ENCODE peak calls at places on chromosomes 16 and 17, in seven cellular contexts. N, Q, L, D, W, X and A are unnamed samples.

GRCh38 chr16:72189865-72190371 is 18.0 kb upstream of the PMFBP1 start:
- DNase-seq in N (peak; percentile 91), Q (no peak), L (peak; percentile 58), D (peak; percentile 6), W (no peak), X (peak; percentile 67), A (peak; percentile 85)

GRCh38 chr17:82497483-82498405 is 21.8 kb upstream of the FOXK2 start:
- DNase-seq in N (peak; percentile 46), Q (peak; percentile 44), L (peak; percentile 74), D (peak; percentile 48), W (no peak), X (peak; percentile 47), A (peak; percentile 81)

GRCh38 chr17:6508519-6509294 is 47.6 kb downstream of the PITPNM3 start:
- DNase-seq in N (no peak), Q (no peak), L (no peak), D (no peak), W (no peak), X (no peak), A (no peak)

GRCh38 chr16:53052519-53053501 is at the start of gene CHD9NB:
- DNase-seq in N (peak; percentile 86), Q (no peak), L (peak; percentile 89), D (peak; percentile 93), W (peak; percentile 87), X (peak; percentile 66), A (no peak)

GRCh38 chr16:24273511-24273910 is 17.4 kb downstream of the CACNG3 start:
- DNase-seq in N (peak; percentile 32), Q (no peak), L (no peak), D (peak; percentile 10), W (no peak), X (no peak), A (no peak)

GRCh38 chr16:81181013-81181720 is 57.3 kb upstream of the BCO1 start:
- DNase-seq in N (peak; percentile 97), Q (peak; percentile 83), L (peak; percentile 98), D (peak; percentile 93), W (peak; percentile 58), X (peak; percentile 76), A (peak; percentile 91)

GRCh38 chr16:27769561-27770222 is 219.7 kb downstream of the KATNIP start:
- DNase-seq in N (peak; percentile 56), Q (no peak), L (no peak), D (no peak), W (no peak), X (no peak), A (peak; percentile 60)

GRCh38 chr17:47696717-47697642 is 3.0 kb downstream of the TBKBP1 start:
- DNase-seq in N (no peak), Q (no peak), L (no peak), D (no peak), W (no peak), X (peak; percentile 26), A (peak; percentile 71)

GRCh38 chr16:48106445-48106844 is 49.3 kb downstream of the ABCC12 start:
- DNase-seq in N (no peak), Q (no peak), L (no peak), D (no peak), W (no peak), X (no peak), A (no peak)
- H3K4me1 ChIP-seq in N (no peaks in the 10 kb centered on the region), Q (no peaks in the 10 kb centered on the region), L (peaks cover 6% of the 10 kb centered on the region), D (no peaks in the 10 kb centered on the region), W (no peaks in the 10 kb centered on the region), X (no peaks in the 10 kb centered on the region), A (no peaks in the 10 kb centered on the region)

DNA sequence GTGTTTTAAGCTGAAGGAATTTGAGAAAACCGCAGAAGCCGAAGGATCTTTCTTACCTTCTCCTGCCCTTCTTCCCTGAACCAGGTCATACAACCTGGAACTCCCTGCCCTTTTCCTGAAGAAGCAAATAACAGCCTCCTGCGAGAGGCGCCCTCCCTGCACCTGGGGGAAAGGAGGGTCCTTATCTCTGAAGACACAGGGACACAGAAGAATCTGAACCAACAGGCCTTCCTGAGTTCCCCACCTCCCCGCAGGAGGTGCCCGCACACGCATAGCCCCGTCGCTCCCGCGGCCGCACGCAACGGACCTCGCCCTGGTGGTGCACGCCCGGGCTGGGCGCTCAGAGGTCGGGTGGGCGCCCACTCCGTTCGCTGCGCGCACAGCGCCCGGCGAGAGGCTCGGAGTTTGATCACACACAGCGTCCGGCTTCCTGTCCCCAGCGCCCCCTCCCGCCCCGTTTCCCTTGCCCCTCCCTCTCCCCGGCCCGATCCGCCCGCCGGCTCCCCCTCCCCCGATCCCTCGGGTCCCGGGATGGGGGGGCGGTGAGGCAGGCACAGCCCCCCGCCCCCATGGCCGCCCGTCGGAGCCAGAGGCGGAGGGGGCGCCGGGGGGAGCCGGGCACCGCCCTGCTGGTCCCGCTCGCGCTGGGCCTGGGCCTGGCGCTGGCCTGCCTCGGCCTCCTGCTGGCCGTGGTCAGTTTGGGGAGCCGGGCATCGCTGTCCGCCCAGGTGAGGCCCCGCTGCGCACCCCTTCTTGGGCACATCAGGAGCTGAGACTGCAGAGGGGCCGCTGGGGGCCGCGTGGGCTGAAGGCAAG is at the start of gene TNFSF12:
- DNase-seq in N (peak; percentile 38), Q (peak; percentile 87), L (peak; percentile 40), D (peak; percentile 42), W (peak; percentile 59), X (peak; percentile 73), A (peak; percentile 82)
- H3K4me1 ChIP-seq in N (peaks cover 4% of the 10 kb centered on the region), Q (peaks cover 15% of the 10 kb centered on the region), L (peaks cover 15% of the 10 kb centered on the region), D (peaks cover 17% of the 10 kb centered on the region), W (no peaks in the 10 kb centered on the region), X (peaks cover 51% of the 10 kb centered on the region), A (no peaks in the 10 kb centered on the region)

GRCh38 chr17:56752263-56752662 is 81.5 kb downstream of the C17orf67 start:
- DNase-seq in N (no peak), Q (no peak), L (peak; percentile 42), D (no peak), W (no peak), X (no peak), A (no peak)
- H3K4me1 ChIP-seq in N (peaks cover 11% of the 10 kb centered on the region), Q (peaks cover 9% of the 10 kb centered on the region), L (peaks cover 16% of the 10 kb centered on the region), D (peaks cover 20% of the 10 kb centered on the region), W (no peaks in the 10 kb centered on the region), X (peaks cover 8% of the 10 kb centered on the region), A (no peaks in the 10 kb centered on the region)

DNA sequence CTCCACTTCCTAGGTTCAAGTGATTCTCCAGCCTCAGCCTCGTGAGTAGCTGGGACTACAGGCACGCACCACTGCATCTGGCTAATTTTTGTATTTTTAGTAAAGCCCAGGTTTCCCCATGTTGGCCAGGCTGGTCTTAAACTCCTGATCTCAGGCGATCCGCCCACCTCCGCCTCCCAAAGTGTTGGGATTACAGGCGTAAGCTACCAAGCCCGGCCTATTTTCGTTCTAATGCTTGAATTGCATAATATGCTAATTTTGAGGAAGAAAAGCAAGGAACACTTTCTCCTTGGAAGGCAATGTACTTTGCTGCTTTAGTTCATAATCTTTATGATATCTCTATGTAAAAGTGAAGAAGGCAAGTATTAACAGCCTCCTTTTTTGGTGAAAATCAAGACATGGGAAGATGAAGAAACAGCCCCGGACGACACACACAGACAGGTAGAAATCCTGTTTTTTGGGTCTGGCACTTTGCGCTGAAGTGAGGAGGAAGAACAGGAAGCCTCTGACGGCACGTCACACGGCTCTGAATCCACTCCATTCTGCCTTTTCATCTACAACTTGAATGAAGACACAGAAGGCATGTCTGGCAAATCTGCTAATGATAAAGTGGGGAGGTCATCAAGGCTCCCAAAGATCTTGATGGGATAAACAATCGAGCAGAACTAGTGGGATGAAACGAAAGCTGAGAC is 24.9 kb downstream of the VPS53 start:
- DNase-seq in N (no peak), Q (no peak), L (no peak), D (no peak), W (no peak), X (no peak), A (no peak)
- H3K4me1 ChIP-seq in N (no peaks in the 10 kb centered on the region), Q (no peaks in the 10 kb centered on the region), L (peaks cover 6% of the 10 kb centered on the region), D (peaks cover 42% of the 10 kb centered on the region), W (no peaks in the 10 kb centered on the region), X (peaks cover 13% of the 10 kb centered on the region), A (no peaks in the 10 kb centered on the region)

DNA sequence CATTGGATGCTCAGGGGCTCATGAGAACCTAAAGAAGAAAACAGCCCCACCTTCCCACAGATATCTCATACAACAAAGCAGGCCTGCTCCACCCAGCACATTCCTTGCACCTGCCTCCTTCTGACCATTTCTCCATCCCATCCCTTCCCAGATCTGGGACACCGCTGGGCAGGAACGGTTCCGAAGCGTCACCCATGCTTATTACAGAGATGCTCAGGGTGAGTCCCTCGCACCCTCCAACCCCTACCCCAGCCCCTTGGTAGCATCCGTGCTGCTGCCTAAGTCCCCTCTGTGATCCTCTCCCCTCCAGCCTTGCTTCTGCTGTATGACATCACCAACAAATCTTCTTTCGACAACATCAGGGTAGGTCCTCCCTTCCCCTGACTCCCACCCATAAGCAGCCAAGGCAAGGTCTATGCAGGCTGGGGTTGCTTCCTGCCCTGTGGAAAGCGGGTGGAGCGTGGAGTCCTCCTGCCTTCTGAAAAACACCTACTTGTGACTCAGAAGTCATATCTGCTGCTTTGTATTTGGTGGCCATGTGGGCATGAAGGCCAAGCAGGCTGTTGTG is 5.4 kb upstream of the NHERF1 start:
- DNase-seq in N (no peak), Q (no peak), L (no peak), D (no peak), W (no peak), X (no peak), A (no peak)
- H3K4me1 ChIP-seq in N (peaks cover 30% of the 10 kb centered on the region), Q (peaks cover 21% of the 10 kb centered on the region), L (peaks cover 32% of the 10 kb centered on the region), D (peaks cover 25% of the 10 kb centered on the region), W (no peaks in the 10 kb centered on the region), X (peaks cover 100% of the 10 kb centered on the region), A (no peaks in the 10 kb centered on the region)

DNA sequence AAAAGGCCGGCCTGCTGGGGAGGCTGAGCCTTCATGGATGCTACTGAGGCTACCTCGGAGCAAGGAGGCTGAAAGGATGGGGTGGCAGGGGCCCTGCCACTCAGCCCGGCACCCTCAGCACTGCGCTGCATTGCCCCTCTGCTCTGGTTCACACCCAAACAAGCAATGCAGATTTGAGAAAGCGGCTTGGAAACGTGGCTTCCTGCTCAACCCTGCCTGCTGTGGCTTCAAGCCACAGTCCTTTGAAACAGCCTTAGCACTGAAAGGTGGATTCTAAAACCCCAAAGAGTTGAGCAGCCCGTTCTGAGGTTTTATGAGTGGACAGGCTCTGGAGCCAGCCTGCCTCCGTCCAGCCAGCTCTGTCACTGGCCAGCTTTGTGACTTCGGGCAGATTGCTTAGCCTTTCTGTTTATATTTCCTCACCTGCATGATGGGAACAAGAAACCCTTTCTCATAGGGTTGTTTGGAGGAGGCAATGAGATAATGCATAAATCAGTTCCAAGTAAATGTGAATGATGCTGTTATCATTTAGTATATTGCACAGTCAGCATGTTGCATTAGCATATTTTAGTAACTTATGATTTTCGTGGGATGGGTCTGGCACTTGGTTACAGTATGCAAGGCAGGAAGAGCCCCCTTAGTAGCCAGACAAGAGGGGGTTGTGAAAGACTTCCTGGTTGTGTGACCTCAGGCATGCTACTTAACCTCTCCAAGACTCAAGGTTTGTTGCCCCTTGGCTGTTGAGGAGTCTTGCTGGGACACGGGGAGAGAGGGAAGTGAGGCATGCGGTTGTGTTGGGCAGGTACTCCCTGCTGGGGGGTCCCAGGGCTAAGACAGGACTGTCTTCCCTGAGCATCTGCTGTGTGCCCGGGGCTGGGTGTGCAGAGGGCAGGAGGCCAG is 23.6 kb downstream of the CRISPLD2 start:
- DNase-seq in N (no peak), Q (no peak), L (no peak), D (no peak), W (no peak), X (no peak), A (no peak)
- H3K4me1 ChIP-seq in N (no peaks in the 10 kb centered on the region), Q (no peaks in the 10 kb centered on the region), L (peaks cover 37% of the 10 kb centered on the region), D (peaks cover 24% of the 10 kb centered on the region), W (peaks cover 19% of the 10 kb centered on the region), X (peaks cover 11% of the 10 kb centered on the region), A (no peaks in the 10 kb centered on the region)

GRCh38 chr17:75843577-75844529 is at the start of gene UNC13D:
- DNase-seq in N (no peak), Q (no peak), L (no peak), D (no peak), W (no peak), X (peak; percentile 65), A (no peak)
- H3K4me1 ChIP-seq in N (peaks cover 23% of the 10 kb centered on the region), Q (peaks cover 39% of the 10 kb centered on the region), L (peaks cover 22% of the 10 kb centered on the region), D (peaks cover 43% of the 10 kb centered on the region), W (peaks cover 16% of the 10 kb centered on the region), X (peaks cover 68% of the 10 kb centered on the region), A (no peaks in the 10 kb centered on the region)